ENCODE peak calls at places on chromosome 6, in four cellular contexts. G, Z, B and P are unnamed samples.

GRCh38 chr6:152316024-152316423 is 321.1 kb downstream of the SYNE1 start:
- DNase-seq in G (peak; percentile 65), Z (no peak), B (no peak), P (no peak)

GRCh38 chr6:85041376-85041775 is 277.0 kb upstream of the TBX18 start:
- DNase-seq in G (no peak), Z (no peak), B (no peak), P (no peak)

GRCh38 chr6:79453558-79454042 is 83.6 kb downstream of the LCA5 start:
- DNase-seq in G (no peak), Z (no peak), B (no peak), P (no peak)

GRCh38 chr6:47603227-47603626 is 95.2 kb upstream of the ADGRF4 start:
- DNase-seq in G (no peak), Z (no peak), B (no peak), P (no peak)

GRCh38 chr6:18166314-18167007 is 11.2 kb downstream of the KDM1B start:
- DNase-seq in G (no peak), Z (no peak), B (no peak), P (no peak)

GRCh38 chr6:106286746-106287145 is 38.8 kb downstream of the ATG5 start:
- DNase-seq in G (no peak), Z (no peak), B (no peak), P (no peak)

GRCh38 chr6:53894086-53894485 is 99.3 kb downstream of the LRRC1 start:
- DNase-seq in G (no peak), Z (peak; percentile 18), B (no peak), P (no peak)

GRCh38 chr6:123803862-123804681 is at the start of gene NKAIN2:
- DNase-seq in G (peak; percentile 73), Z (no peak), B (no peak), P (peak; percentile 76)

GRCh38 chr6:145241039-145241438 is 494.3 kb downstream of the EPM2A start:
- DNase-seq in G (no peak), Z (no peak), B (no peak), P (no peak)

GRCh38 chr6:3490622-3490980 is 33.8 kb upstream of the SLC22A23 start:
- DNase-seq in G (no peak), Z (no peak), B (no peak), P (no peak)

GRCh38 chr6:169157474-169158181 is 96.0 kb downstream of the THBS2 start:
- DNase-seq in G (peak; percentile 46), Z (no peak), B (no peak), P (peak; percentile 52)

GRCh38 chr6:69942485-69942884 is 76.1 kb downstream of the COL19A1 start:
- DNase-seq in G (no peak), Z (no peak), B (no peak), P (no peak)

GRCh38 chr6:152124432-152125074 is 317.1 kb downstream of the ESR1 start:
- DNase-seq in G (no peak), Z (no peak), B (no peak), P (no peak)

GRCh38 chr6:68196645-68197044 is 438.4 kb upstream of the ADGRB3 start:
- DNase-seq in G (no peak), Z (no peak), B (no peak), P (no peak)

GRCh38 chr6:125236536-125237327 is 65.0 kb downstream of the HDDC2 start:
- DNase-seq in G (no peak), Z (no peak), B (no peak), P (no peak)

GRCh38 chr6:35152067-35152707 is 11.0 kb upstream of the TCP11 start:
- DNase-seq in G (no peak), Z (no peak), B (no peak), P (no peak)

GRCh38 chr6:130411481-130411880 is 45.7 kb downstream of the TMEM200A start:
- DNase-seq in G (no peak), Z (no peak), B (no peak), P (no peak)

GRCh38 chr6:162068340-162068739 is 659.2 kb downstream of the PRKN start:
- DNase-seq in G (no peak), Z (no peak), B (no peak), P (no peak)

GRCh38 chr6:47161176-47161687 is 119.1 kb upstream of the ADGRF1 start:
- DNase-seq in G (no peak), Z (peak; percentile 36), B (no peak), P (no peak)

GRCh38 chr6:24397631-24398030 is 5.1 kb upstream of the MRS2 start:
- DNase-seq in G (no peak), Z (no peak), B (no peak), P (no peak)

GRCh38 chr6:50842861-50843384 is 24.3 kb downstream of the TFAP2B start:
- DNase-seq in G (peak; percentile 31), Z (no peak), B (no peak), P (peak; percentile 55)
- H3K4me1 ChIP-seq in G (no peaks in the 10 kb centered on the region), Z (no peaks in the 10 kb centered on the region), B (no peaks in the 10 kb centered on the region), P (peaks cover 2% of the 10 kb centered on the region)

GRCh38 chr6:109291893-109292292 is 90.4 kb downstream of the CD164 start:
- DNase-seq in G (no peak), Z (no peak), B (no peak), P (no peak)
- H3K4me1 ChIP-seq in G (no peaks in the 10 kb centered on the region), Z (peaks cover under 1% of the 10 kb centered on the region), B (no peaks in the 10 kb centered on the region), P (no peaks in the 10 kb centered on the region)

GRCh38 chr6:9405369-9405768 is 970.0 kb upstream of the SLC35B3 start:
- DNase-seq in G (no peak), Z (no peak), B (no peak), P (no peak)

GRCh38 chr6:9401936-9402335 is 966.6 kb upstream of the SLC35B3 start:
- DNase-seq in G (no peak), Z (no peak), B (no peak), P (no peak)

GRCh38 chr6:9405825-9406224 is 970.5 kb upstream of the SLC35B3 start:
- DNase-seq in G (no peak), Z (no peak), B (no peak), P (no peak)

GRCh38 chr6:9408718-9409117 is 973.4 kb upstream of the SLC35B3 start:
- DNase-seq in G (no peak), Z (no peak), B (no peak), P (no peak)

DNA sequence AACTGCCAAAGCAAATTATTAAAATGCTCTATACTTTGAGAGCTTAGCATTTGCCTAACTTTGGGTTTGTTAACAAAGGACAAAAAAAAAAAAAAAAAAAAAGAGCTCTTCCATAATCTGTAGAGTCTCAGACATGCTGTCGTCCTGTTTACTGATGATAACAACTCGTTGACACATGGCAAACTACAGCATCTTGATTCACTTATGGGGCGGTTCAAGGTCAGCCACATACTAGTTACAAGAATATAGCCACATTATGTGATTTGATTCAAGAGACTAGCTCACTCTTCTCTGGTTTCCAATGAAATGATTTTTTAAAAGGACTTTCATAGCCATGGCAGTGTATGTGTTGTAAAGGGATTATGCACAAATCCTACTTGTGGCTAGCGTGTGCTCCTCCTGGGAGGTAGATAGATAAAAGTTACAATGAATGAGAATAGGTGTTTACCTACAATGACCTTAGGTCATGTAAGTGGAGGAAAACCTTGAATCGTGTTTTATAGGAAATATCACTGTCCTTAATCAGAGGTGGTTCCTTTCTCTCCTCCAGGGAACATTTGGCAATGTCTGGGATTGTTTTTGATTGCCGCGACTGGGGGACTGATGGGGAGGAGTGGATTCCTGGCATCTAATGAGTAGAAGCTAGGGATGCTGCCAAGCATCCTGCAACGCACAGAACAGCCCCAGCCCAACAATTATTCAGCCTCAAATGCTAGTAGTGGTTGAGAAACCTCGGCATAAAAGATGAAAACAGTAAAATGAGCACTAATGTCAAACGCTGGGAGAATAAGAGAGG is 969.2 kb upstream of the SLC35B3 start:
- DNase-seq in G (no peak), Z (no peak), B (no peak), P (no peak)
- H3K4me1 ChIP-seq in G (no peaks in the 10 kb centered on the region), Z (no peaks in the 10 kb centered on the region), B (no peaks in the 10 kb centered on the region), P (no peaks in the 10 kb centered on the region)

DNA sequence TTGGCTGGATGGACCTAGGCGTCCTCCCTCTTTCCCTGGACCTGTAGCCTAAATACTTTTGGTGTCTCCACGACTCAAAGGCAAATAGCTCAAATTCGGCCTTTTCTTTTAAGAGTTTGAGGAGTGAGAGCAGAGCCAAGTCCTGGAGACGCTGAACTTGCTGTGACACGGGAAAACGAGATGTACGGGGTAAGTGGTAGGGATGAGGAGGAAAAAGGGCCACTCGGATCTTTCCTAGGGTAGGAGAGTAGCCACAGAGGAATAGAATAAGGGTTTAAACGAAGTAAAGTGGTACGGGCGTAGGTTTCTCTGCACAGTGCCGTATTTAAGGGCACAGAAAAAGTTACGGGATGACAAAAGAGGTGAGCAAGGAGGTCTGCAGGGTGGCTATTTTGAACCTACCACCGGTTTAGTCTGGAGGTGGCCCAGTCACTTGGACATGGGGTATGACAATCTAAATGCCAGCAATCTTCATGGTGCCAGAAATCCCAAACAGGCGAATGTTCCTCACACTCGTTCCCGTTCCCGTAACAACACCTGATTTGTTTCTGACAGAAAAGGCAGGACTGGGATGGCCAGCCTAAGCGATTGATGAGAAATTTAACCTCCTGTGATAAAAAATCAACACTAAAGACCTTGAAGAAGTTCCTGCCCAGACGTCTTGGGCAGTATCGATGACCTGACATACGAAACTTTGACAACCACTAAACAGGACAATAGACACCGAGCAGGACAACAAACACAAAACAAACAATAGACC is 149.3 kb downstream of the TRIM27 start:
- DNase-seq in G (no peak), Z (no peak), B (no peak), P (no peak)
- H3K4me1 ChIP-seq in G (peaks cover 2% of the 10 kb centered on the region), Z (no peaks in the 10 kb centered on the region), B (no peaks in the 10 kb centered on the region), P (no peaks in the 10 kb centered on the region)

GRCh38 chr6:22544469-22544868 is 24.9 kb upstream of the HDGFL1 start:
- DNase-seq in G (no peak), Z (no peak), B (no peak), P (no peak)

DNA sequence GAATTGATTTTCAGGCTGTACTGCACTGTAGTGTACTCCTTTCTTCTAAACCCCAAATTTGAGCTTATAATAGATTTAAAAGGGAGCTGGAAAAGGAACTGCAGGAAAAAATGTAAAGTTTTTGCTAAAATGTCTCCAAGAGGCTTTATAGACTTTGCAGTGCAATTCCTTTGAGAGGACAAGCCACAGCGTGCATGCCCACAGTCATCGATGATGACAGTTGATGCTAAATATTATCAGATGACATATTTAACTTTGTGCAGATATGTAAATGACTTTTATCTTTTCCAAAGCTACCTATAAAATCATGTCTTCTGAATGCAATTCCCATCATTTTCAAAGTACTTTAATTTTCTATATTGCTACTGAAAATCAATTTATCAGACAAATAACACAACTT is 24.3 kb upstream of the HDGFL1 start:
- DNase-seq in G (no peak), Z (no peak), B (no peak), P (no peak)
- H3K4me1 ChIP-seq in G (no peaks in the 10 kb centered on the region), Z (no peaks in the 10 kb centered on the region), B (no peaks in the 10 kb centered on the region), P (no peaks in the 10 kb centered on the region)

DNA sequence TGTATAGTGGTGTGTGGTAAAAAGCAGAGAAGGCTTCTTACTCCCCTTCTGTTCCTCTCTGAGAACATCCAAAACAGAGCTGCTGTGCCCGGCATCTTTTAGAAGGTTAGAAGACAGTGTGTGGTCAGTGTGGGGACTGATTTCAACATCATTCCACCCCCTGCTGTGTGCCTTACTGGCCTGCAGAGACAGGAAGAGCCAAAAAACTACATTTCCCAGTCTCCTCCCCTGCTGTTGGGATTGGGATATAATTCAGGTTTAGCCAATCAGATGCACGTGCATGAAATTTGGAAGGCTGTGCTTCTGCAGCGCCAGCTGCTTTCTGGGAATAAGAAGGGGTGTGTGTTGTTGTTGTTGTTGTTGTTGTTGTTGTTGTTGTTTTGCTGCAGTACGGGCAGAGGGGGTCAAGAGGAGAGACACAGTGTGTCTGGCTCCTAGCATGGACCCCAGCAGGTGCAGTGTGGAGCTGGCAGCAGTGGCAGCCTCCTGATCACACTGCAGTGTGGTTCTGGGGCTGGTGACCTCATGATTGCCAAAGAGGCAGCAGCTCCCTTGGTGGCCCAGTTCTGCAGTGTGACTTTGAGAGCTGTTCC is 74.7 kb downstream of the MRPL14 start:
- DNase-seq in G (peak; percentile 63), Z (no peak), B (no peak), P (peak; percentile 66)
- H3K4me1 ChIP-seq in G (peaks cover 15% of the 10 kb centered on the region), Z (peaks cover 8% of the 10 kb centered on the region), B (no peaks in the 10 kb centered on the region), P (peaks cover 2% of the 10 kb centered on the region)